ENCODE peak calls at places on chromosomes 7 and 10, in ten cellular contexts. One of them, this sample, is unnamed.

GRCh38 chr7:111744501-111745155 is 182.3 kb upstream of the IMMP2L start:
- DNase-seq in upper lobe of left lung: no peak
- DNase-seq in HCT116: no peak
- DNase-seq in GM23338: no peak
- DNase-seq in GM12892: no peak
- DNase-seq in breast epithelium: no peak
- DNase-seq in stomach: no peak
- DNase-seq in H1: no peak
- DNase-seq in transverse colon: no peak
- DNase-seq in prostate gland: no peak
- DNase-seq in this sample: no peak

GRCh38 chr7:95204618-95205017 is 119.7 kb downstream of the PON1 start:
- DNase-seq in GM23338: no peak
- DNase-seq in HCT116: no peak
- DNase-seq in H1: no peak
- DNase-seq in upper lobe of left lung: no peak
- DNase-seq in GM12892: no peak
- DNase-seq in transverse colon: no peak
- DNase-seq in stomach: no peak
- DNase-seq in prostate gland: no peak
- DNase-seq in breast epithelium: no peak
- DNase-seq in this sample: no peak

GRCh38 chr10:69224862-69225657 is 4.9 kb downstream of the HKDC1 start:
- DNase-seq in GM12892: no peak
- DNase-seq in transverse colon: no peak
- DNase-seq in stomach: no peak
- DNase-seq in H1: no peak
- DNase-seq in upper lobe of left lung: no peak
- DNase-seq in GM23338: no peak
- DNase-seq in breast epithelium: peak; percentile 39
- DNase-seq in prostate gland: no peak
- DNase-seq in HCT116: no peak
- DNase-seq in this sample: no peak

GRCh38 chr7:16356241-16356958 is 64.9 kb downstream of the CRPPA start:
- DNase-seq in prostate gland: no peak
- DNase-seq in H1: no peak
- DNase-seq in upper lobe of left lung: no peak
- DNase-seq in stomach: no peak
- DNase-seq in GM12892: no peak
- DNase-seq in breast epithelium: no peak
- DNase-seq in HCT116: no peak
- DNase-seq in GM23338: no peak
- DNase-seq in transverse colon: no peak
- DNase-seq in this sample: no peak

GRCh38 chr10:110387983-110388681 is 83.4 kb upstream of the SMNDC1 start:
- DNase-seq in GM12892: peak; percentile 59
- DNase-seq in HCT116: no peak
- DNase-seq in H1: no peak
- DNase-seq in transverse colon: no peak
- DNase-seq in prostate gland: no peak
- DNase-seq in breast epithelium: no peak
- DNase-seq in GM23338: no peak
- DNase-seq in stomach: no peak
- DNase-seq in upper lobe of left lung: no peak
- DNase-seq in this sample: no peak

GRCh38 chr7:111486472-111487142 is 75.7 kb downstream of the IMMP2L start:
- DNase-seq in H1: no peak
- DNase-seq in prostate gland: no peak
- DNase-seq in transverse colon: no peak
- DNase-seq in breast epithelium: no peak
- DNase-seq in HCT116: peak; percentile 29
- DNase-seq in GM23338: peak; percentile 62
- DNase-seq in stomach: no peak
- DNase-seq in upper lobe of left lung: no peak
- DNase-seq in GM12892: no peak
- DNase-seq in this sample: no peak

GRCh38 chr7:142496545-142496991 is 238.7 kb upstream of the PRSS58 start:
- DNase-seq in GM12892: no peak
- DNase-seq in breast epithelium: no peak
- DNase-seq in H1: no peak
- DNase-seq in HCT116: peak; percentile 42
- DNase-seq in upper lobe of left lung: no peak
- DNase-seq in stomach: no peak
- DNase-seq in transverse colon: peak; percentile 26
- DNase-seq in prostate gland: peak; percentile 17
- DNase-seq in GM23338: peak; percentile 61
- DNase-seq in this sample: no peak

GRCh38 chr7:136953386-136953785 is 84.9 kb downstream of the CHRM2 start:
- DNase-seq in GM12892: no peak
- DNase-seq in HCT116: no peak
- DNase-seq in transverse colon: no peak
- DNase-seq in prostate gland: no peak
- DNase-seq in breast epithelium: no peak
- DNase-seq in GM23338: no peak
- DNase-seq in upper lobe of left lung: no peak
- DNase-seq in stomach: no peak
- DNase-seq in H1: no peak
- DNase-seq in this sample: no peak

GRCh38 chr7:108222236-108222892 is 92.2 kb upstream of the LAMB4 start:
- DNase-seq in upper lobe of left lung: no peak
- DNase-seq in prostate gland: no peak
- DNase-seq in transverse colon: no peak
- DNase-seq in breast epithelium: no peak
- DNase-seq in stomach: no peak
- DNase-seq in GM12892: no peak
- DNase-seq in GM23338: peak; percentile 57
- DNase-seq in H1: no peak
- DNase-seq in HCT116: no peak
- DNase-seq in this sample: no peak

GRCh38 chr7:43761382-43761781 is 2.9 kb downstream of the BLVRA start:
- DNase-seq in upper lobe of left lung: no peak
- DNase-seq in H1: no peak
- DNase-seq in breast epithelium: no peak
- DNase-seq in prostate gland: no peak
- DNase-seq in GM23338: no peak
- DNase-seq in HCT116: no peak
- DNase-seq in stomach: no peak
- DNase-seq in transverse colon: no peak
- DNase-seq in GM12892: no peak
- DNase-seq in this sample: no peak

GRCh38 chr7:151684408-151685175 is 164.9 kb upstream of the RHEB start:
- DNase-seq in GM12892: no peak
- DNase-seq in prostate gland: no peak
- DNase-seq in breast epithelium: no peak
- DNase-seq in GM23338: no peak
- DNase-seq in upper lobe of left lung: no peak
- DNase-seq in transverse colon: no peak
- DNase-seq in H1: no peak
- DNase-seq in stomach: no peak
- DNase-seq in HCT116: no peak
- DNase-seq in this sample: no peak

GRCh38 chr7:4745971-4746919 is 29.2 kb upstream of the AP5Z1 start:
- DNase-seq in HCT116: no peak
- DNase-seq in upper lobe of left lung: peak; percentile 65
- DNase-seq in breast epithelium: no peak
- DNase-seq in prostate gland: peak; percentile 40
- DNase-seq in GM12892: no peak
- DNase-seq in stomach: peak; percentile 40
- DNase-seq in transverse colon: peak; percentile 59
- DNase-seq in GM23338: no peak
- DNase-seq in H1: no peak
- DNase-seq in this sample: no peak
- TF ChIP-seq POLR2AphosphoS5 in HCT116: no peak
- TF ChIP-seq POLR2AphosphoS5 in upper lobe of left lung: no peak
- TF ChIP-seq POLR2AphosphoS5 in breast epithelium: no peak
- TF ChIP-seq POLR2AphosphoS5 in prostate gland: peak; percentile 63
- TF ChIP-seq POLR2AphosphoS5 in GM12892: no peak
- TF ChIP-seq POLR2AphosphoS5 in stomach: peak; percentile 52
- TF ChIP-seq POLR2AphosphoS5 in transverse colon: peak; percentile 11
- TF ChIP-seq POLR2AphosphoS5 in GM23338: no peak
- TF ChIP-seq POLR2AphosphoS5 in H1: no peak
- TF ChIP-seq POLR2AphosphoS5 in this sample: peak; percentile 24

GRCh38 chr7:131950758-131951157 is 394.3 kb upstream of the PODXL start:
- DNase-seq in breast epithelium: no peak
- DNase-seq in upper lobe of left lung: no peak
- DNase-seq in transverse colon: no peak
- DNase-seq in prostate gland: no peak
- DNase-seq in H1: no peak
- DNase-seq in GM23338: no peak
- DNase-seq in GM12892: no peak
- DNase-seq in HCT116: no peak
- DNase-seq in stomach: no peak
- DNase-seq in this sample: no peak

GRCh38 chr7:131949659-131950058 is 393.2 kb upstream of the PODXL start:
- DNase-seq in transverse colon: no peak
- DNase-seq in breast epithelium: no peak
- DNase-seq in prostate gland: no peak
- DNase-seq in GM12892: no peak
- DNase-seq in stomach: no peak
- DNase-seq in HCT116: no peak
- DNase-seq in upper lobe of left lung: no peak
- DNase-seq in GM23338: no peak
- DNase-seq in H1: no peak
- DNase-seq in this sample: no peak

GRCh38 chr7:131945948-131946525 is 389.6 kb upstream of the PODXL start:
- DNase-seq in H1: no peak
- DNase-seq in GM12892: no peak
- DNase-seq in prostate gland: no peak
- DNase-seq in transverse colon: peak; percentile 25
- DNase-seq in upper lobe of left lung: no peak
- DNase-seq in GM23338: peak; percentile 9
- DNase-seq in breast epithelium: no peak
- DNase-seq in stomach: no peak
- DNase-seq in HCT116: no peak
- DNase-seq in this sample: no peak

GRCh38 chr7:131947661-131948060 is 391.2 kb upstream of the PODXL start:
- DNase-seq in breast epithelium: no peak
- DNase-seq in HCT116: no peak
- DNase-seq in upper lobe of left lung: no peak
- DNase-seq in transverse colon: no peak
- DNase-seq in stomach: no peak
- DNase-seq in GM12892: no peak
- DNase-seq in GM23338: no peak
- DNase-seq in H1: no peak
- DNase-seq in prostate gland: no peak
- DNase-seq in this sample: no peak

GRCh38 chr7:131948434-131949053 is 392.1 kb upstream of the PODXL start:
- DNase-seq in breast epithelium: no peak
- DNase-seq in H1: no peak
- DNase-seq in prostate gland: peak; percentile 34
- DNase-seq in HCT116: no peak
- DNase-seq in GM12892: no peak
- DNase-seq in transverse colon: peak; percentile 52
- DNase-seq in GM23338: no peak
- DNase-seq in upper lobe of left lung: no peak
- DNase-seq in stomach: no peak
- DNase-seq in this sample: no peak
- TF ChIP-seq POLR2AphosphoS5 in breast epithelium: no peak
- TF ChIP-seq POLR2AphosphoS5 in H1: no peak
- TF ChIP-seq POLR2AphosphoS5 in prostate gland: peak; percentile 4
- TF ChIP-seq POLR2AphosphoS5 in HCT116: no peak
- TF ChIP-seq POLR2AphosphoS5 in GM12892: no peak
- TF ChIP-seq POLR2AphosphoS5 in transverse colon: no peak
- TF ChIP-seq POLR2AphosphoS5 in GM23338: no peak
- TF ChIP-seq POLR2AphosphoS5 in upper lobe of left lung: no peak
- TF ChIP-seq POLR2AphosphoS5 in stomach: no peak
- TF ChIP-seq POLR2AphosphoS5 in this sample: no peak

GRCh38 chr10:100510533-100511308 is 8.9 kb downstream of the SEC31B start:
- DNase-seq in HCT116: no peak
- DNase-seq in stomach: peak; percentile 86
- DNase-seq in breast epithelium: peak; percentile 28
- DNase-seq in prostate gland: peak; percentile 73
- DNase-seq in GM12892: no peak
- DNase-seq in GM23338: no peak
- DNase-seq in transverse colon: no peak
- DNase-seq in H1: no peak
- DNase-seq in upper lobe of left lung: peak; percentile 36
- DNase-seq in this sample: no peak
- TF ChIP-seq POLR2AphosphoS5 in HCT116: no peak
- TF ChIP-seq POLR2AphosphoS5 in stomach: no peak
- TF ChIP-seq POLR2AphosphoS5 in breast epithelium: no peak
- TF ChIP-seq POLR2AphosphoS5 in prostate gland: peak; percentile 48
- TF ChIP-seq POLR2AphosphoS5 in GM12892: no peak
- TF ChIP-seq POLR2AphosphoS5 in GM23338: no peak
- TF ChIP-seq POLR2AphosphoS5 in transverse colon: no peak
- TF ChIP-seq POLR2AphosphoS5 in H1: no peak
- TF ChIP-seq POLR2AphosphoS5 in upper lobe of left lung: no peak
- TF ChIP-seq POLR2AphosphoS5 in this sample: no peak

GRCh38 chr10:95517536-95518454 is 43.4 kb downstream of the SORBS1 start:
- DNase-seq in stomach: peak; percentile 58
- DNase-seq in GM23338: no peak
- DNase-seq in upper lobe of left lung: no peak
- DNase-seq in breast epithelium: no peak
- DNase-seq in prostate gland: no peak
- DNase-seq in GM12892: no peak
- DNase-seq in HCT116: no peak
- DNase-seq in transverse colon: no peak
- DNase-seq in H1: no peak
- DNase-seq in this sample: no peak
- TF ChIP-seq POLR2AphosphoS5 in stomach: peak; percentile 69
- TF ChIP-seq POLR2AphosphoS5 in GM23338: no peak
- TF ChIP-seq POLR2AphosphoS5 in upper lobe of left lung: no peak
- TF ChIP-seq POLR2AphosphoS5 in breast epithelium: no peak
- TF ChIP-seq POLR2AphosphoS5 in prostate gland: peak; percentile 9
- TF ChIP-seq POLR2AphosphoS5 in GM12892: no peak
- TF ChIP-seq POLR2AphosphoS5 in HCT116: no peak
- TF ChIP-seq POLR2AphosphoS5 in transverse colon: peak; percentile 70
- TF ChIP-seq POLR2AphosphoS5 in H1: no peak
- TF ChIP-seq POLR2AphosphoS5 in this sample: no peak